ENCODE peak calls at places on chromosomes 3 and 15, in six cellular contexts. One of them, this sample, is unnamed.

GRCh38 chr15:98382139-98382538 is 266.2 kb upstream of the IGF1R start:
- DNase-seq in left lung: no peak
- DNase-seq in NCI-H1092: no peak
- DNase-seq in T follicular helper cell: no peak
- DNase-seq in stimulated activated CD8-positive, alpha-beta memory T cell treated with anti-CD3 and anti-CD28 coated beads, Interleukin-15, amount 100 ng/mL, for 24 hours: no peak
- DNase-seq in WERI-Rb-1: no peak
- DNase-seq in this sample: no peak

GRCh38 chr3:133890037-133890436 is 5.6 kb downstream of the RAB6B start:
- DNase-seq in left lung: no peak
- DNase-seq in NCI-H1092: no peak
- DNase-seq in T follicular helper cell: no peak
- DNase-seq in stimulated activated CD8-positive, alpha-beta memory T cell treated with anti-CD3 and anti-CD28 coated beads, Interleukin-15, amount 100 ng/mL, for 24 hours: no peak
- DNase-seq in WERI-Rb-1: no peak
- DNase-seq in this sample: no peak

GRCh38 chr15:63362196-63362595 is 19.4 kb downstream of the CA12 start:
- DNase-seq in left lung: no peak
- DNase-seq in NCI-H1092: no peak
- DNase-seq in T follicular helper cell: no peak
- DNase-seq in stimulated activated CD8-positive, alpha-beta memory T cell treated with anti-CD3 and anti-CD28 coated beads, Interleukin-15, amount 100 ng/mL, for 24 hours: no peak
- DNase-seq in WERI-Rb-1: no peak
- DNase-seq in this sample: no peak

GRCh38 chr15:61112231-61112630 is 116.9 kb downstream of the RORA start:
- DNase-seq in left lung: no peak
- DNase-seq in NCI-H1092: no peak
- DNase-seq in T follicular helper cell: no peak
- DNase-seq in stimulated activated CD8-positive, alpha-beta memory T cell treated with anti-CD3 and anti-CD28 coated beads, Interleukin-15, amount 100 ng/mL, for 24 hours: no peak
- DNase-seq in WERI-Rb-1: no peak
- DNase-seq in this sample: no peak

GRCh38 chr3:42895332-42895868 is 10.5 kb upstream of the ZNF662 start:
- DNase-seq in left lung: no peak
- DNase-seq in NCI-H1092: no peak
- DNase-seq in T follicular helper cell: no peak
- DNase-seq in stimulated activated CD8-positive, alpha-beta memory T cell treated with anti-CD3 and anti-CD28 coated beads, Interleukin-15, amount 100 ng/mL, for 24 hours: no peak
- DNase-seq in WERI-Rb-1: no peak
- DNase-seq in this sample: no peak

GRCh38 chr3:42652251-42652610 is 1.3 kb upstream of the ZBTB47 start:
- DNase-seq in left lung: no peak
- DNase-seq in NCI-H1092: no peak
- DNase-seq in T follicular helper cell: no peak
- DNase-seq in stimulated activated CD8-positive, alpha-beta memory T cell treated with anti-CD3 and anti-CD28 coated beads, Interleukin-15, amount 100 ng/mL, for 24 hours: no peak
- DNase-seq in WERI-Rb-1: no peak
- DNase-seq in this sample: no peak

GRCh38 chr15:76259392-76259791 is 51.9 kb downstream of the ETFA start:
- DNase-seq in left lung: no peak
- DNase-seq in NCI-H1092: no peak
- DNase-seq in T follicular helper cell: no peak
- DNase-seq in stimulated activated CD8-positive, alpha-beta memory T cell treated with anti-CD3 and anti-CD28 coated beads, Interleukin-15, amount 100 ng/mL, for 24 hours: no peak
- DNase-seq in WERI-Rb-1: no peak
- DNase-seq in this sample: no peak

GRCh38 chr3:45026957-45027356 is 854 bp downstream of the CLEC3B start:
- DNase-seq in left lung: no peak
- DNase-seq in NCI-H1092: no peak
- DNase-seq in T follicular helper cell: no peak
- DNase-seq in stimulated activated CD8-positive, alpha-beta memory T cell treated with anti-CD3 and anti-CD28 coated beads, Interleukin-15, amount 100 ng/mL, for 24 hours: no peak
- DNase-seq in WERI-Rb-1: no peak
- DNase-seq in this sample: no peak

GRCh38 chr3:111392911-111393351 is 149.1 kb upstream of the CD96 start:
- DNase-seq in left lung: no peak
- DNase-seq in NCI-H1092: no peak
- DNase-seq in T follicular helper cell: peak
- DNase-seq in stimulated activated CD8-positive, alpha-beta memory T cell treated with anti-CD3 and anti-CD28 coated beads, Interleukin-15, amount 100 ng/mL, for 24 hours: no peak
- DNase-seq in WERI-Rb-1: peak
- DNase-seq in this sample: no peak

GRCh38 chr15:43954181-43954621 is 127.4 kb downstream of the WDR76 start:
- DNase-seq in left lung: no peak
- DNase-seq in NCI-H1092: no peak
- DNase-seq in T follicular helper cell: no peak
- DNase-seq in stimulated activated CD8-positive, alpha-beta memory T cell treated with anti-CD3 and anti-CD28 coated beads, Interleukin-15, amount 100 ng/mL, for 24 hours: no peak
- DNase-seq in WERI-Rb-1: no peak
- DNase-seq in this sample: no peak

GRCh38 chr15:25247418-25248030 is 191.3 kb downstream of the UBE3A start:
- DNase-seq in left lung: no peak
- DNase-seq in NCI-H1092: no peak
- DNase-seq in T follicular helper cell: no peak
- DNase-seq in stimulated activated CD8-positive, alpha-beta memory T cell treated with anti-CD3 and anti-CD28 coated beads, Interleukin-15, amount 100 ng/mL, for 24 hours: no peak
- DNase-seq in WERI-Rb-1: no peak
- DNase-seq in this sample: no peak

GRCh38 chr3:141887051-141887450 is 10.6 kb downstream of the ATP1B3 start:
- DNase-seq in left lung: no peak
- DNase-seq in NCI-H1092: no peak
- DNase-seq in T follicular helper cell: no peak
- DNase-seq in stimulated activated CD8-positive, alpha-beta memory T cell treated with anti-CD3 and anti-CD28 coated beads, Interleukin-15, amount 100 ng/mL, for 24 hours: no peak
- DNase-seq in WERI-Rb-1: no peak
- DNase-seq in this sample: no peak

GRCh38 chr15:101042320-101042719 is 123.2 kb downstream of the LRRK1 start:
- DNase-seq in left lung: peak
- DNase-seq in NCI-H1092: no peak
- DNase-seq in T follicular helper cell: no peak
- DNase-seq in stimulated activated CD8-positive, alpha-beta memory T cell treated with anti-CD3 and anti-CD28 coated beads, Interleukin-15, amount 100 ng/mL, for 24 hours: no peak
- DNase-seq in WERI-Rb-1: peak
- DNase-seq in this sample: no peak

GRCh38 chr3:143171656-143172055 is 52.1 kb downstream of the CHST2 start:
- DNase-seq in left lung: no peak
- DNase-seq in NCI-H1092: no peak
- DNase-seq in T follicular helper cell: no peak
- DNase-seq in stimulated activated CD8-positive, alpha-beta memory T cell treated with anti-CD3 and anti-CD28 coated beads, Interleukin-15, amount 100 ng/mL, for 24 hours: no peak
- DNase-seq in WERI-Rb-1: no peak
- DNase-seq in this sample: no peak

GRCh38 chr3:16554126-16554525 is 40.6 kb upstream of the RFTN1 start:
- DNase-seq in left lung: no peak
- DNase-seq in NCI-H1092: no peak
- DNase-seq in T follicular helper cell: no peak
- DNase-seq in stimulated activated CD8-positive, alpha-beta memory T cell treated with anti-CD3 and anti-CD28 coated beads, Interleukin-15, amount 100 ng/mL, for 24 hours: no peak
- DNase-seq in WERI-Rb-1: no peak
- DNase-seq in this sample: no peak

GRCh38 chr3:33233884-33234283 is 15.3 kb upstream of the SUSD5 start:
- DNase-seq in left lung: no peak
- DNase-seq in NCI-H1092: no peak
- DNase-seq in T follicular helper cell: no peak
- DNase-seq in stimulated activated CD8-positive, alpha-beta memory T cell treated with anti-CD3 and anti-CD28 coated beads, Interleukin-15, amount 100 ng/mL, for 24 hours: no peak
- DNase-seq in WERI-Rb-1: no peak
- DNase-seq in this sample: no peak

GRCh38 chr3:23165571-23165970 is 37.6 kb upstream of the UBE2E2 start:
- DNase-seq in left lung: no peak
- DNase-seq in NCI-H1092: no peak
- DNase-seq in T follicular helper cell: no peak
- DNase-seq in stimulated activated CD8-positive, alpha-beta memory T cell treated with anti-CD3 and anti-CD28 coated beads, Interleukin-15, amount 100 ng/mL, for 24 hours: no peak
- DNase-seq in WERI-Rb-1: no peak
- DNase-seq in this sample: no peak

This sample was measured in activated naive CD4-positive, alpha-beta T cell.